ENCODE peak calls at places on chromosomes 12 and 14, in nine cellular contexts. X is choroid plexus epithelial cell, Z is WTC11, O is OCI-LY7, W is transverse colon, P is epithelial cell of esophagus, S is heart left ventricle, Y is IMR-90, M is brain microvascular endothelial cell. A is an unnamed sample.

GRCh38 chr14:55841625-55842024 is 261.6 kb downstream of the KTN1 start:
- DNase-seq in W (no peak), S (no peak), X (no peak), Y (no peak), O (no peak), M (no peak), Z (no peak), P (no peak), A (no peak)

GRCh38 chr12:50103767-50104321 is at the start of gene GPD1:
- DNase-seq in X (peak), Z (peak), O (no peak), M (no peak), S (peak), P (peak), W (peak), Y (peak), A (peak)

GRCh38 chr14:104284107-104284592 is 145.8 kb downstream of the KIF26A start:
- DNase-seq in W (no peak), X (no peak), O (no peak), Z (peak), Y (no peak), P (no peak), S (no peak), M (no peak), A (no peak)

GRCh38 chr12:49947593-49948226 is 2.8 kb upstream of the AQP2 start:
- DNase-seq in P (no peak), M (no peak), W (no peak), Y (no peak), X (no peak), S (no peak), O (no peak), Z (no peak), A (no peak)

GRCh38 chr12:91965781-91966180 is 179.9 kb downstream of the BTG1 start:
- DNase-seq in P (no peak), S (no peak), O (no peak), Z (no peak), X (no peak), W (no peak), M (no peak), Y (no peak), A (no peak)

GRCh38 chr14:63896278-63896720 is 43.5 kb downstream of the SYNE2 start:
- DNase-seq in Z (no peak), M (peak), W (peak), S (no peak), Y (peak), X (peak), O (no peak), P (peak), A (no peak)

GRCh38 chr12:8996682-8997405 is 7.5 kb downstream of the KLRG1 start:
- DNase-seq in P (peak), Z (no peak), S (no peak), Y (peak), M (peak), W (no peak), X (peak), O (no peak), A (no peak)

GRCh38 chr12:78403136-78403535 is 461.4 kb upstream of the SYT1 start:
- DNase-seq in Z (no peak), X (peak), S (no peak), P (peak), Y (peak), W (no peak), O (no peak), M (peak), A (no peak)

GRCh38 chr14:77681196-77682157 is 26.3 kb downstream of the ALKBH1 start:
- DNase-seq in S (no peak), M (no peak), W (peak), Y (peak), P (peak), O (no peak), X (peak), Z (no peak), A (no peak)

GRCh38 chr14:35355981-35356839 is 48.3 kb downstream of the NFKBIA start:
- DNase-seq in Y (peak), Z (no peak), M (peak), X (peak), P (peak), W (peak), S (no peak), O (no peak), A (no peak)

GRCh38 chr12:124949779-124950728 is 35.6 kb upstream of the UBC start:
- DNase-seq in P (no peak), Y (no peak), S (no peak), O (no peak), Z (no peak), X (no peak), W (no peak), M (no peak), A (no peak)

GRCh38 chr14:100104523-100105300 is 39.5 kb downstream of the EVL start:
- DNase-seq in O (no peak), S (no peak), M (peak), W (no peak), Z (peak), P (no peak), Y (peak), X (peak), A (no peak)

GRCh38 chr12:77734489-77734888 is 96.2 kb upstream of the NAV3 start:
- DNase-seq in Y (peak), S (no peak), P (peak), O (no peak), X (peak), Z (no peak), W (no peak), M (no peak), A (no peak)

GRCh38 chr12:48901278-48901677 is 24.0 kb downstream of the FKBP11 start:
- DNase-seq in X (peak), O (no peak), P (peak), Y (peak), Z (no peak), S (no peak), W (no peak), M (no peak), A (no peak)

GRCh38 chr12:103800252-103800771 is 40.7 kb downstream of the NT5DC3 start:
- DNase-seq in W (peak), M (peak), X (peak), Y (peak), O (no peak), Z (no peak), S (peak), P (no peak), A (no peak)

GRCh38 chr12:8914716-8915526 is 612 bp downstream of the PHC1 start:
- DNase-seq in W (peak), O (peak), X (peak), Z (peak), S (peak), Y (peak), P (peak), M (peak), A (no peak)

GRCh38 chr14:61918998-61919397 is 156.8 kb downstream of the SNAPC1 start:
- DNase-seq in W (no peak), O (no peak), M (no peak), X (no peak), Y (no peak), P (no peak), Z (no peak), S (no peak), A (no peak)

GRCh38 chr12:50241178-50241577 is 42.1 kb downstream of the LIMA1 start:
- DNase-seq in Y (peak), P (no peak), O (no peak), M (no peak), Z (no peak), S (no peak), W (no peak), X (peak), A (no peak)

GRCh38 chr14:88323520-88324199 is 591 bp upstream of the KCNK10 start:
- DNase-seq in O (peak), S (no peak), X (peak), M (no peak), W (no peak), Z (peak), P (peak), Y (peak), A (peak)

GRCh38 chr12:124450376-124450750 is 117.0 kb downstream of the NCOR2 start:
- DNase-seq in W (no peak), Z (no peak), Y (no peak), S (no peak), M (no peak), X (no peak), P (no peak), O (no peak), A (no peak)

GRCh38 chr14:23093993-23094665 is 807 bp downstream of the ACIN1 start:
- DNase-seq in M (no peak), Z (peak), W (no peak), Y (no peak), S (no peak), X (peak), P (no peak), O (peak), A (no peak)

GRCh38 chr14:104799657-104800599 is 973 bp upstream of the ZBTB42 start:
- DNase-seq in X (peak), W (peak), S (peak), P (peak), Z (peak), O (peak), Y (peak), M (peak), A (peak)

GRCh38 chr12:54017027-54017788 is 8.4 kb downstream of the HOXC8 start:
- DNase-seq in M (no peak), S (no peak), Z (no peak), X (no peak), P (no peak), O (peak), W (no peak), Y (no peak), A (no peak)

GRCh38 chr12:78040111-78040510 is 209.4 kb downstream of the NAV3 start:
- DNase-seq in Y (no peak), Z (no peak), S (no peak), P (no peak), M (no peak), W (no peak), O (no peak), X (no peak), A (no peak)

GRCh38 chr14:105379946-105380345 is 18.4 kb upstream of the TEX22 start:
- DNase-seq in Z (no peak), Y (no peak), W (no peak), P (no peak), S (no peak), O (no peak), M (no peak), X (no peak), A (no peak)

GRCh38 chr12:32252199-32253073 is 145.8 kb downstream of the BICD1 start:
- DNase-seq in S (no peak), X (no peak), W (no peak), O (no peak), Y (no peak), Z (no peak), P (no peak), M (no peak), A (no peak)

GRCh38 chr12:53071591-53072551 is 7.3 kb downstream of the SPRYD3 start:
- DNase-seq in Y (peak), O (no peak), P (no peak), W (peak), X (peak), Z (no peak), S (no peak), M (no peak), A (no peak)

GRCh38 chr12:52798671-52799497 is 3.0 kb upstream of the KRT3 start:
- DNase-seq in M (no peak), X (peak), Y (peak), W (no peak), Z (no peak), P (peak), O (no peak), S (no peak), A (no peak)

GRCh38 chr14:96151242-96151641 is 53.4 kb upstream of the BDKRB2 start:
- DNase-seq in S (no peak), Y (no peak), P (no peak), W (no peak), M (no peak), X (no peak), Z (no peak), O (no peak), A (no peak)

GRCh38 chr12:11896530-11896929 is 174.2 kb upstream of the BCL2L14 start:
- DNase-seq in S (no peak), M (no peak), Z (no peak), W (no peak), X (no peak), Y (no peak), P (no peak), O (no peak), A (no peak)

GRCh38 chr14:32472512-32473472 is 143.7 kb downstream of the AKAP6 start:
- DNase-seq in Y (peak), X (peak), Z (no peak), P (peak), W (no peak), O (no peak), S (no peak), M (peak), A (no peak)

GRCh38 chr12:114665411-114666181 is 18.4 kb downstream of the TBX3 start:
- DNase-seq in W (no peak), Y (no peak), Z (no peak), S (no peak), X (no peak), O (no peak), P (no peak), M (no peak), A (no peak)

GRCh38 chr14:66254066-66254465 is 232.1 kb upstream of the CCDC196 start:
- DNase-seq in Z (no peak), M (no peak), W (no peak), X (no peak), Y (no peak), O (no peak), S (no peak), P (no peak), A (no peak)

GRCh38 chr14:88164906-88165534 is 158.0 kb downstream of the KCNK10 start:
- DNase-seq in M (no peak), Z (no peak), P (no peak), S (no peak), O (no peak), W (no peak), Y (no peak), X (no peak), A (no peak)

GRCh38 chr14:35222324-35222723 is 69.9 kb upstream of the PSMA6 start:
- DNase-seq in M (no peak), O (no peak), Z (no peak), W (no peak), X (no peak), S (no peak), Y (no peak), P (no peak), A (no peak)

GRCh38 chr12:62472472-62472871 is 5.8 kb downstream of the MON2 start:
- DNase-seq in Z (no peak), O (no peak), Y (no peak), S (no peak), W (no peak), P (no peak), X (no peak), M (no peak), A (no peak)

DNA sequence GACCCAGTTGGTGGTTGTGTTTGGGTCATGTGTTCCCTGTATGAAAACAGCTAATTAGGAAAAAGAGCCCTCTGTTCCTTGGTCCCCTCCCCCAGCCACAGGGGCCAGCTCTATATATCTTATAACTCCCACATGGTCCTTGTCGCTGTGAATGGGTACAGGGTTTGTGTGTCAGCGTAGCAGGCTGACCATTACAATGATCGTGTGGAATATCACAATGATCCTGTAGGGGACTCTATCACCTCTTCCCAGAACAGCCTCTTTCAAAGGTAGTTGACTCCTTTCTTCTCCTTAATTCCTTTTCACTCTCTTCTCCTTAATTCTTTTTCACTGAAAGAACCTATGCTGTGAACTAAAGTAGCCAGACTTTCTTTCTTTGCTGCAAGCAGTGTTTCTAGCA is 51.6 kb upstream of the RIC8B start:
- DNase-seq in P (no peak), Y (no peak), Z (no peak), M (no peak), S (no peak), O (no peak), W (no peak), X (no peak), A (no peak)
- TF ChIP-seq CTCF in P (no peak), Y (no peak), Z (no peak), M (peak), S (no peak), O (peak), W (no peak), X (peak), A (peak)

GRCh38 chr14:94636744-94637412 is 24.7 kb downstream of the SERPINA3 start:
- DNase-seq in P (no peak), Y (no peak), M (peak), X (peak), S (no peak), Z (no peak), W (no peak), O (no peak), A (no peak)
- TF ChIP-seq CTCF in P (no peak), Y (peak), M (peak), X (peak), S (no peak), Z (no peak), W (no peak), O (peak), A (no peak)

GRCh38 chr14:81868172-81868571 is 334.5 kb upstream of the SEL1L start:
- DNase-seq in P (no peak), M (no peak), W (no peak), O (no peak), Y (no peak), X (no peak), Z (peak), S (no peak), A (no peak)
- TF ChIP-seq CTCF in P (no peak), M (no peak), W (no peak), O (no peak), Y (no peak), X (no peak), Z (peak), S (no peak), A (no peak)

GRCh38 chr14:59829941-59830734 is 40.4 kb downstream of the RTN1 start:
- DNase-seq in S (no peak), X (peak), W (no peak), P (no peak), M (peak), O (no peak), Z (no peak), Y (no peak), A (no peak)

GRCh38 chr14:59836116-59836515 is 34.5 kb downstream of the RTN1 start:
- DNase-seq in S (no peak), W (no peak), X (no peak), P (no peak), O (no peak), M (no peak), Y (no peak), Z (no peak), A (no peak)

GRCh38 chr14:59829469-59829868 is 41.1 kb downstream of the RTN1 start:
- DNase-seq in O (no peak), Y (no peak), W (no peak), Z (no peak), X (peak), M (peak), P (no peak), S (no peak), A (no peak)

GRCh38 chr14:59832663-59833294 is 37.8 kb downstream of the RTN1 start:
- DNase-seq in S (no peak), P (no peak), X (no peak), M (no peak), W (no peak), Y (no peak), O (no peak), Z (no peak), A (no peak)

DNA sequence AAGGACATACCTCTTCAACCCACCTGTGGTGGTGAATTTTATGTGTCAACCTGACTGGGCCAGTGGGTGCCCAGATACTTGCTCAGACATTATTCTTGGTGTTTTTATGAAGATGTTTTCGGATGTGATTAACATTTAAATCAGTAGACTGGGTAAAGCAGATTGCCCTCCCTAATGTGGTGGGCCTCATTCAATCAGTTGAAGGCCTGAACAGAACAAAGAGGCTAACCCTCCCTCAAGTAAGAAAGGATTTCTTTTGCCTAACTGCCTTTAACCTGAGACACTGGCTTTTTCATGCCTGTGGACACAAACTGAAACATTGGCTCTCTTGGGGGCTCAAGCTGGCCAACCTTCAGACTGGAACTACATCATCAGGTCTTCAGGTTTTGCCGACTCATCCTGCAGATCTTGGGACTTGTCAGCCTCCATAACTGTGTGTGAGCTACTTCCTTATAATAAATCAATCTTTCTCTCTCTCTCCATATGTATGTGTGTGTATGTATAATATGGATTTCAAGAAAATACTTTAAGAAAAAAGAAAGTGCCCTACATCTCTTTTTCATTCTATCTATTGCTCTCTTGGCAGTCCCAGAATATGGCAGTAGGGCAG is 39.4 kb downstream of the RTN1 start:
- DNase-seq in O (no peak), Z (no peak), P (no peak), S (no peak), W (no peak), X (peak), Y (no peak), M (no peak), A (no peak)
- TF ChIP-seq CTCF in O (no peak), Z (no peak), P (no peak), S (no peak), W (no peak), X (no peak), Y (no peak), M (no peak), A (no peak)

GRCh38 chr12:16387919-16388318 is 40.5 kb downstream of the MGST1 start:
- DNase-seq in S (no peak), X (no peak), Z (no peak), W (no peak), P (no peak), O (no peak), M (no peak), Y (no peak), A (no peak)

GRCh38 chr12:16384732-16385131 is 37.3 kb downstream of the MGST1 start:
- DNase-seq in S (no peak), O (no peak), P (no peak), M (no peak), Z (no peak), W (no peak), Y (no peak), X (no peak), A (no peak)

GRCh38 chr12:16389594-16389993 is 42.1 kb downstream of the MGST1 start:
- DNase-seq in P (peak), Y (peak), Z (no peak), O (no peak), W (no peak), X (peak), M (peak), S (no peak), A (no peak)

GRCh38 chr12:16385779-16386646 is 38.6 kb downstream of the MGST1 start:
- DNase-seq in M (peak), P (peak), O (peak), S (no peak), Z (peak), W (peak), X (peak), Y (peak), A (peak)
- TF ChIP-seq CTCF in M (peak), P (peak), O (peak), S (peak), Z (no peak), W (peak), X (peak), Y (peak), A (peak)